ENCODE peak calls at places on chromosomes 13 and 19, in six cellular contexts. One of them, this sample, is unnamed.

GRCh38 chr13:51311957-51312520 is 27.5 kb upstream of the SERPINE3 start:
- DNase-seq in left kidney: no peak
- DNase-seq in C1 segment of cervical spinal cord: peak; percentile 5
- DNase-seq in NK-92 treated with Interleukin-12 subunit alpha and Interleukin-12 subunit beta, amount 100 ng/mL, for 24 hours: no peak
- DNase-seq in T-helper 1 cell: no peak
- DNase-seq in occipital lobe: peak; percentile 7
- DNase-seq in this sample: peak; percentile 54

GRCh38 chr19:49398001-49398615 is 10.1 kb downstream of the KASH5 start:
- DNase-seq in C1 segment of cervical spinal cord: no peak
- DNase-seq in T-helper 1 cell: no peak
- DNase-seq in NK-92 treated with Interleukin-12 subunit alpha and Interleukin-12 subunit beta, amount 100 ng/mL, for 24 hours: no peak
- DNase-seq in left kidney: peak; percentile 62
- DNase-seq in occipital lobe: no peak
- DNase-seq in this sample: no peak

GRCh38 chr13:38914070-38914469 is 76.6 kb downstream of the STOML3 start:
- DNase-seq in C1 segment of cervical spinal cord: no peak
- DNase-seq in left kidney: no peak
- DNase-seq in occipital lobe: no peak
- DNase-seq in T-helper 1 cell: no peak
- DNase-seq in NK-92 treated with Interleukin-12 subunit alpha and Interleukin-12 subunit beta, amount 100 ng/mL, for 24 hours: no peak
- DNase-seq in this sample: no peak

GRCh38 chr13:97273341-97273831 is 51.3 kb downstream of the MBNL2 start:
- DNase-seq in occipital lobe: no peak
- DNase-seq in T-helper 1 cell: no peak
- DNase-seq in left kidney: no peak
- DNase-seq in C1 segment of cervical spinal cord: no peak
- DNase-seq in NK-92 treated with Interleukin-12 subunit alpha and Interleukin-12 subunit beta, amount 100 ng/mL, for 24 hours: no peak
- DNase-seq in this sample: no peak

GRCh38 chr13:22487932-22488331 is 692.8 kb upstream of the SGCG start:
- DNase-seq in C1 segment of cervical spinal cord: no peak
- DNase-seq in left kidney: no peak
- DNase-seq in T-helper 1 cell: no peak
- DNase-seq in occipital lobe: no peak
- DNase-seq in NK-92 treated with Interleukin-12 subunit alpha and Interleukin-12 subunit beta, amount 100 ng/mL, for 24 hours: no peak
- DNase-seq in this sample: no peak

GRCh38 chr13:33692531-33692930 is 125.4 kb upstream of the RFC3 start:
- DNase-seq in occipital lobe: no peak
- DNase-seq in left kidney: no peak
- DNase-seq in NK-92 treated with Interleukin-12 subunit alpha and Interleukin-12 subunit beta, amount 100 ng/mL, for 24 hours: no peak
- DNase-seq in C1 segment of cervical spinal cord: no peak
- DNase-seq in T-helper 1 cell: no peak
- DNase-seq in this sample: no peak

GRCh38 chr13:51797664-51798488 is 6.1 kb downstream of the DHRS12 start:
- DNase-seq in occipital lobe: no peak
- DNase-seq in left kidney: peak; percentile 93
- DNase-seq in NK-92 treated with Interleukin-12 subunit alpha and Interleukin-12 subunit beta, amount 100 ng/mL, for 24 hours: peak; percentile 28
- DNase-seq in C1 segment of cervical spinal cord: no peak
- DNase-seq in T-helper 1 cell: peak; percentile 46
- DNase-seq in this sample: peak; percentile 69

GRCh38 chr13:31625115-31625514 is 114.2 kb upstream of the RXFP2 start:
- DNase-seq in NK-92 treated with Interleukin-12 subunit alpha and Interleukin-12 subunit beta, amount 100 ng/mL, for 24 hours: no peak
- DNase-seq in occipital lobe: no peak
- DNase-seq in C1 segment of cervical spinal cord: no peak
- DNase-seq in left kidney: no peak
- DNase-seq in T-helper 1 cell: no peak
- DNase-seq in this sample: no peak

GRCh38 chr19:13978306-13978705 is 26.0 kb downstream of the DCAF15 start:
- DNase-seq in left kidney: peak; percentile 96
- DNase-seq in C1 segment of cervical spinal cord: peak; percentile 50
- DNase-seq in T-helper 1 cell: no peak
- DNase-seq in NK-92 treated with Interleukin-12 subunit alpha and Interleukin-12 subunit beta, amount 100 ng/mL, for 24 hours: no peak
- DNase-seq in occipital lobe: no peak
- DNase-seq in this sample: peak; percentile 63

GRCh38 chr13:101218484-101218883 is 197.8 kb downstream of the NALCN start:
- DNase-seq in occipital lobe: no peak
- DNase-seq in left kidney: no peak
- DNase-seq in C1 segment of cervical spinal cord: no peak
- DNase-seq in T-helper 1 cell: no peak
- DNase-seq in NK-92 treated with Interleukin-12 subunit alpha and Interleukin-12 subunit beta, amount 100 ng/mL, for 24 hours: no peak
- DNase-seq in this sample: no peak

GRCh38 chr19:50607874-50608785 is 31.6 kb downstream of the SYT3 start:
- DNase-seq in occipital lobe: peak; percentile 96
- DNase-seq in T-helper 1 cell: peak; percentile 29
- DNase-seq in left kidney: peak; percentile 98
- DNase-seq in NK-92 treated with Interleukin-12 subunit alpha and Interleukin-12 subunit beta, amount 100 ng/mL, for 24 hours: no peak
- DNase-seq in C1 segment of cervical spinal cord: peak; percentile 92
- DNase-seq in this sample: peak; percentile 96

GRCh38 chr13:75390229-75390628 is 91.7 kb downstream of the TBC1D4 start:
- DNase-seq in left kidney: no peak
- DNase-seq in C1 segment of cervical spinal cord: no peak
- DNase-seq in T-helper 1 cell: no peak
- DNase-seq in occipital lobe: no peak
- DNase-seq in NK-92 treated with Interleukin-12 subunit alpha and Interleukin-12 subunit beta, amount 100 ng/mL, for 24 hours: no peak
- DNase-seq in this sample: no peak

GRCh38 chr19:58381460-58382220 is 810 bp upstream of the ZNF837 start:
- DNase-seq in left kidney: no peak
- DNase-seq in occipital lobe: no peak
- DNase-seq in C1 segment of cervical spinal cord: no peak
- DNase-seq in T-helper 1 cell: no peak
- DNase-seq in NK-92 treated with Interleukin-12 subunit alpha and Interleukin-12 subunit beta, amount 100 ng/mL, for 24 hours: no peak
- DNase-seq in this sample: no peak

This sample was measured in head of caudate nucleus.